ENCODE peak calls at places on chromosomes 4 and X, in four cellular contexts. F is lower leg skin, P is adrenal gland, A is uterus. S is an unnamed sample.

GRCh38 chr4:186297013-186297645 is 31.1 kb downstream of the F11 start:
- DNase-seq in P (no peak), F (no peak), A (no peak), S (no peak)

GRCh38 chr4:55378617-55379467 is 16.9 kb upstream of the TMEM165 start:
- DNase-seq in A (no peak), P (no peak), F (no peak), S (peak)

GRCh38 chrX:107483976-107484726 is 34.7 kb downstream of the FRMPD3 start:
- DNase-seq in F (no peak), A (peak), P (peak), S (no peak)

GRCh38 chrX:107758231-107758766 is 17.3 kb downstream of the TSC22D3 start:
- DNase-seq in A (no peak), P (no peak), F (no peak), S (no peak)

GRCh38 chrX:2863646-2864045 is 34.9 kb downstream of the GYG2 start:
- DNase-seq in A (no peak), F (no peak), P (no peak), S (no peak)

GRCh38 chrX:46588263-46588662 is 14.7 kb downstream of the CHST7 start:
- DNase-seq in F (no peak), P (peak), A (peak), S (peak)

GRCh38 chr4:2745516-2745915 is 10.6 kb downstream of the TNIP2 start:
- DNase-seq in A (no peak), P (no peak), F (no peak), S (no peak)

GRCh38 chr4:77845929-77846328 is 16.7 kb upstream of the MRPL1 start:
- DNase-seq in F (no peak), A (no peak), P (no peak), S (no peak)

GRCh38 chr4:87985097-87985886 is 9.8 kb downstream of the SPP1 start:
- DNase-seq in F (no peak), A (peak), P (peak), S (peak)

GRCh38 chr4:140851032-140851636 is 94.9 kb upstream of the TBC1D9 start:
- DNase-seq in A (peak), P (no peak), F (peak), S (peak)

GRCh38 chr4:90328558-90328957 is 201.4 kb downstream of the CCSER1 start:
- DNase-seq in A (no peak), P (no peak), F (no peak), S (peak)

GRCh38 chrX:116170444-116170843 is at the start of gene AGTR2:
- DNase-seq in P (no peak), F (no peak), A (no peak), S (no peak)

GRCh38 chr4:110770353-110770752 is 147.5 kb upstream of the PITX2 start:
- DNase-seq in A (no peak), P (no peak), F (no peak), S (no peak)

GRCh38 chr4:91448668-91449330 is 855.0 kb upstream of the GRID2 start:
- DNase-seq in P (no peak), A (no peak), F (no peak), S (no peak)

GRCh38 chr4:84237008-84237407 is 262.1 kb downstream of the NKX6-1 start:
- DNase-seq in A (no peak), P (no peak), F (no peak), S (no peak)

GRCh38 chr4:56737666-56738065 is 56.6 kb upstream of the HOPX start:
- DNase-seq in P (no peak), F (no peak), A (no peak), S (no peak)

GRCh38 chrX:154596290-154596929 is 11.5 kb downstream of the CTAG1A start:
- DNase-seq in A (no peak), P (no peak), F (no peak), S (no peak)

GRCh38 chrX:66633541-66633940 is 5.3 kb downstream of the EDA2R start:
- DNase-seq in F (peak), A (peak), P (no peak), S (no peak)

GRCh38 chr4:16253127-16253960 is 27.1 kb upstream of the TAPT1 start:
- DNase-seq in F (no peak), P (peak), A (no peak), S (no peak)

GRCh38 chr4:111641813-111642579 is 503.3 kb upstream of the FAM241A start:
- DNase-seq in F (peak), A (peak), P (peak), S (peak)

GRCh38 chr4:6371827-6372226 is 100.6 kb downstream of the PPP2R2C start:
- DNase-seq in A (no peak), P (no peak), F (no peak), S (no peak)

GRCh38 chr4:109389367-109390118 is 44.1 kb upstream of the SEC24B start:
- DNase-seq in F (no peak), A (no peak), P (peak), S (no peak)

GRCh38 chr4:24857996-24858395 is 54.8 kb downstream of the CCDC149 start:
- DNase-seq in F (no peak), P (no peak), A (peak), S (no peak)

GRCh38 chrX:112571388-112571787 is 108.3 kb downstream of the LHFPL1 start:
- DNase-seq in P (no peak), A (no peak), F (no peak), S (no peak)

GRCh38 chr4:78951862-78952472 is 12.7 kb upstream of the PAQR3 start:
- DNase-seq in P (no peak), F (no peak), A (no peak), S (no peak)

GRCh38 chr4:30879841-30880240 is 159.7 kb downstream of the PCDH7 start:
- DNase-seq in P (no peak), F (no peak), A (no peak), S (no peak)

GRCh38 chr4:83552924-83553323 is 17.0 kb downstream of the GPAT3 start:
- DNase-seq in F (no peak), P (no peak), A (no peak), S (no peak)

GRCh38 chr4:56388311-56388710 is 1.0 kb upstream of the AASDH start:
- DNase-seq in P (no peak), A (no peak), F (no peak), S (no peak)

GRCh38 chr4:47513493-47513892 is 28.4 kb downstream of the ATP10D start:
- DNase-seq in F (no peak), P (no peak), A (no peak), S (no peak)

GRCh38 chr4:110154586-110154985 is 43.8 kb downstream of the ELOVL6 start:
- DNase-seq in A (no peak), F (no peak), P (no peak), S (no peak)

DNA sequence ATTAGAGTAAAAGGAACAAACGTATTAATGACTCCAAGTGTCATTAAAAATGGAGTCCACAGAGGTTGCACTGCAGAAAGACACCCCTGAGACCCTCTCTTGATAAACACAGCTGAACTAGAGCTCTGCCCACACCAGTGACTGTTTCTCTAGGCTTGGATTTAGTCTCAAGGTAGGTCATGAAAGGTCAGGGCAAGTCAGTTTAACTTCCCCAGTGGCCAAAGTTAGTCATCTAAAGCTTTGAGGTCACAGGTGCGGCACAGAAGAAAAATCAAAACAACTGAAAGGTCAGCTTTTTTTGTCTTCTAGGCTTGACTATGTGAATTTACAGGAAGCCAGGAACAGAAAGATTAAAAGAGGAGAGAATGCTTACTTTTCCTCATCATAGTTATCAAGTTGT is 749.6 kb downstream of the RAB28 start:
- DNase-seq in A (no peak), F (no peak), P (no peak), S (no peak)
- TF ChIP-seq POLR2A in A (no peak), F (no peak), P (no peak), S (no peak)

GRCh38 chr4:168504526-168504925 is 7.7 kb downstream of the PALLD start:
- DNase-seq in F (no peak), A (no peak), P (no peak), S (no peak)

GRCh38 chr4:168507178-168507577 is 10.3 kb downstream of the PALLD start:
- DNase-seq in F (no peak), P (no peak), A (no peak), S (no peak)

GRCh38 chr4:168503652-168504362 is 7.0 kb downstream of the PALLD start:
- DNase-seq in P (no peak), A (no peak), F (peak), S (no peak)

GRCh38 chr4:168508683-168509082 is 11.8 kb downstream of the PALLD start:
- DNase-seq in F (no peak), A (no peak), P (no peak), S (no peak)

DNA sequence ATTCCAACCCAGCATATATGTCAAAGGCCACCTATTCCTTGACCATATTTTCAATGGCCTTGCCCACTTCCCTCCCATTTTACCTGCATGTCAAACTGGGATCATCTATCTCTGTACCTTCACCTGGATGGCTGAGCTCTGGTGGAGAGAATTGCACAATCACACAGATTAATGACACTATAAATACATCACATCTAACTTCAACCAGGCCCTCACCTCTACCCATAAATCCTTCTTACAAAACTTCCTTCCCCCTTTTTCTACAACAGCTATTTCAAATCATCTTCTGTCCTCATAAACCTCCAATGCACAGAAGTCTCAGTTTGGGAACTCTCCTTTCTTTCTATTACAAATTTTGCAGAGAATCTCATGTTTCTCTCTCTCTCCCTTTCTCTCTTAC is 9.1 kb downstream of the PALLD start:
- DNase-seq in F (no peak), A (no peak), P (no peak), S (no peak)
- TF ChIP-seq POLR2A in F (no peak), A (no peak), P (no peak), S (no peak)

GRCh38 chrX:101391831-101392230 is 1.0 kb downstream of the RPL36A start:
- DNase-seq in P (no peak), A (no peak), F (no peak), S (no peak)

GRCh38 chrX:101395789-101396188 is 5.0 kb downstream of the RPL36A start:
- DNase-seq in F (no peak), P (no peak), A (no peak), S (no peak)

GRCh38 chrX:101394372-101394771 is 3.6 kb downstream of the RPL36A start:
- DNase-seq in P (no peak), F (no peak), A (no peak), S (no peak)

GRCh38 chrX:101390664-101391525 is at the start of gene RPL36A:
- DNase-seq in A (peak), F (peak), P (peak), S (peak)

DNA sequence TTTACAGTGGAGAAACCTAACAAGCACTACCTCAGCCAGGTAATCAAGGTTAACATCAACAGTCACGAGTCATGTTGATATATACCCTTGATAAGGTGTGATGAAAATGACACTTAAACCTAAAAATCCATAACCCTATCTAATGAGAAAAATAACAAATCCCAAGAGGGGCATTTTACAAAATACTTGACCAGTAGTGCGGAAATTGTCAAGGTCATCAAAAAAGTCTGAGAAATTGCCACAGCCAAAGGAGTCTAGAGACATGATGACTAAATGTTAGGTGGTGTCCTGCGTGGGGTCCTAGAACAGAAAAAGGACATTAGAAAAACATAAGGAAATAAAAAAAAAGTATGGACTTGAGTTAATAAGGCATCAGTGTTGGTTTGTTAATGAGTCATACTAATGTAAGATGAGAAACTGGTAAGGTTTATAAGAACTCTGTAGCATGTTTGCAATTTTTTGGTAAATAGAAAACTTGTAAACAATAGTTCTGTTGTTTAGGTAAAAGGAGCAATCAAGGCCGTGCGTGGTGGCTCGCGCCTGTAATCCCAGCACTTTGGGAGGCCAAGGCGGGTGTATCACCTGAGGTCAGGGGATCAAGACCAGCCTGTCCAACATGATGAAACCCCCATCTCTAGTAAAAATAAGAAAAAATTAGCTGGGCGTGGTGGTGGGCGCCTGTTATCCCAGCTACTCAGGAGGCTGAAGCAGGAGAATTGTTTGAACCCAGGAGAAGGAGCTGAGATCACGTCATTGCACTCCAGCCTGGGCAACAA is 2.9 kb downstream of the RPL36A start:
- DNase-seq in F (no peak), A (no peak), P (no peak), S (no peak)
- TF ChIP-seq POLR2A in F (no peak), A (no peak), P (no peak), S (no peak)

DNA sequence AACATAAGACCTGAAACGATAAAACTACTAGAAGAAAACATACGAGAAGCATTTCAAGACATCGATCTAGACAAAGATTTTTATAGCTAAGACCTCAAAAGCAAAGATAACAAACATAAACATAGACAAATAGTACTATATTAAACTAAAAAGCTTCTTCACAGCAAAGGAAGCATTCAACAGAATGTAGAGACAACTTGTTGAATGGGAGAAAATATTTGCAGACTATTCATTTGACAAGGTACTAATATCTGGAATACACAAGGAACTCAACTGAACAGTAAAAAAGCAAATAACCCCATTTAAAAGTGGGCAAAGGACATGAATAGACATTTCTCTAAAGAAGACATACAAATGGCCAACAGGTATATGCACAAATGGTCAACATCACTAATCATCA is 49.8 kb downstream of the MANBA start:
- DNase-seq in A (no peak), F (no peak), P (no peak), S (no peak)
- TF ChIP-seq POLR2A in A (no peak), F (no peak), P (no peak), S (no peak)

DNA sequence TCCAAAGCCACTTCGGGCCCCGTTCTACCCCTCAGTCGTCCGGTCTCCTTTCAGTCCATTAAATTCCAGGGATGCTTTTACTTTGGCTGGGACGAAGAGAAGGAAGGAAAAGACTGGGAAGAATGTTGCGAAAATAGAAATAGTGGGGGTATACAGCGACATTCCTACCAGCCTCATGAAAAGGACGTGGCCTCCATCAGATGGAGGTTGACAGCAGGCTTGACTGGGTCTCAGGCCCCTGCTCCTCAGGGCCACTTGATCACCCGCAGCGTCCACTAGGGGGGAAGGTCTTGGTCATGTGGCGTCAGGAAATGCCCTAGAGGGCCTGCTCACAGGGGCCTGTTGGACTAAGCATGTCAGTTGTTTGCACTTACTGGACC is 671 bp upstream of the ANKRD50 start:
- DNase-seq in A (peak), F (peak), P (peak), S (peak)
- TF ChIP-seq POLR2A in A (no peak), F (no peak), P (no peak), S (peak)

GRCh38 chr4:10115271-10115656 is 1.3 kb downstream of the WDR1 start:
- DNase-seq in F (no peak), P (no peak), A (no peak), S (peak)
- TF ChIP-seq POLR2A in F (no peak), P (no peak), A (no peak), S (no peak)

GRCh38 chrX:49166914-49167739 is 4.6 kb downstream of the MAGIX start:
- DNase-seq in A (peak), F (no peak), P (peak), S (peak)

GRCh38 chrX:49164589-49165360 is 2.2 kb downstream of the MAGIX start:
- DNase-seq in A (no peak), P (no peak), F (no peak), S (no peak)

GRCh38 chrX:49167740-49168108 is 4.0 kb upstream of the PLP2 start:
- DNase-seq in P (no peak), A (no peak), F (no peak), S (no peak)

GRCh38 chrX:49163555-49164419 is 1.2 kb downstream of the MAGIX start:
- DNase-seq in F (peak), A (peak), P (peak), S (peak)

DNA sequence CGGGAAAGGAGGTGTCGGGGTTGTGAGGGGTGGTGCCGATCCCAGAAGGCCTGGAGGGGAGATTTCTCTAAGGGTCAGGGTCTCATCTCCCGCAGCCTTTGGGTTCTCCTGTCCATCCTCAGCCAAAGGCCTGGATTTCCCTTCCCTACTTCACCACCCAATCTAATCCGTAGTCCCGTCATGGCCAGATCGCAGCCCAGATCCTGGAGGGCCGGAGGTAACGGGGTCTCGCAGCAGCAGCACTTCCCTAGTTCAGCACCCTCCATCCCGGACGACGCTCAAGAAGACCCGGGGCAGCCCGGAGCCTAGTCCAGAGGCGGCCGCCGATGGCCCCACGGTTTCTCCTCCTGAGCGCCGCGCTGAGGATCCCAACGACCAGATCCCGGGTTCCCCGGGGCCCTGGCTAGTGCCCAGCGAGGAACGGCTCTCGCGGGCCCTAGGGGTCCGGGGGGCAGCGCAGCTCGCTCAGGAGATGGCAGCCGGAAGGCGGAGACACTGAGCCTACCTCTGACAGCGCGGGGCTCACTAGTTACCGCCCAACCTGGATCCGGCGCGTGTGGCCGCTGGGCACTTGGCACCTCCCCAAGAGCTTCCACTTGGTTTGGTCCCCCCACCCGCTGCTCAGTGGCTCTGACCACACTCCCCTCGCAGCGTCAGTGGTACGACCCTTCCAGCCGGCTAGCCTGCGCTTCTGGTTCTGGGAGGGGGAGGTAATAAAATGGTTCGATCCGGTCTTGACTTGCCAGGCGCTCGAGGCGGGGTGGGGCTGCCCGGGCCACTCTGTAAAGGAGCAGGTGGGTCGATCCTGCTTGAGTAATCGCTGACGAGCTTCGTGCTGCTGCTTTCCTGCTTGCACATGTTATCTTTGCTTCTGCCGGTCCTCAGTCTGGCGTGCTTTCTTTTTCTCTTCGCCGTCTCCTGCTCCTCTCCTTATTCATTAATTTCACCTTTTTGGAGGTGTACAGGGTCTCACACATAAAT is 3.6 kb downstream of the MAGIX start:
- DNase-seq in A (peak), F (peak), P (peak), S (peak)
- TF ChIP-seq POLR2A in A (no peak), F (no peak), P (no peak), S (peak)

GRCh38 chrX:71214604-71215334 is 8.3 kb upstream of the GJB1 start:
- DNase-seq in F (no peak), P (no peak), A (no peak), S (peak)
- TF ChIP-seq POLR2A in F (no peak), P (no peak), A (no peak), S (peak)